ENCODE peak calls at places on chromosome 16, in four cellular contexts. I is HepG2, J is GM12878, L is K562. A is an unnamed sample.

GRCh38 chr16:1271380-1271749 is 15.5 kb downstream of the TPSD1 start:
- DNase-seq in I (no peak), J (no peak), L (no peak), A (no peak)

GRCh38 chr16:50196736-50197135 is 43.6 kb downstream of the TENT4B start:
- DNase-seq in I (no peak), J (no peak), L (no peak), A (no peak)

GRCh38 chr16:81198635-81199034 is 39.9 kb upstream of the BCO1 start:
- DNase-seq in I (peak; percentile 59), J (no peak), L (peak; percentile 43), A (no peak)

GRCh38 chr16:22814330-22815105 is 556 bp downstream of the HS3ST2 start:
- DNase-seq in I (no peak), J (no peak), L (no peak), A (peak; percentile 7)

GRCh38 chr16:30551781-30552180 is 6.4 kb downstream of the ZNF764 start:
- DNase-seq in I (no peak), J (no peak), L (no peak), A (no peak)

GRCh38 chr16:89746043-89746442 is 24.7 kb downstream of the ZNF276 start:
- DNase-seq in I (no peak), J (no peak), L (no peak), A (no peak)

GRCh38 chr16:70460737-70461261 is 6.4 kb downstream of the FCSK start:
- DNase-seq in I (no peak), J (no peak), L (no peak), A (no peak)

GRCh38 chr16:87392823-87393679 is 915 bp downstream of the MAP1LC3B start:
- DNase-seq in I (no peak), J (no peak), L (peak; percentile 47), A (peak; percentile 80)

GRCh38 chr16:51666821-51667220 is 515.8 kb upstream of the SALL1 start:
- DNase-seq in I (no peak), J (no peak), L (no peak), A (no peak)

GRCh38 chr16:51994597-51994996 is 552.3 kb downstream of the TOX3 start:
- DNase-seq in I (peak; percentile 37), J (no peak), L (no peak), A (no peak)

GRCh38 chr16:31079342-31079944 is 5.2 kb downstream of the ZNF646 start:
- DNase-seq in I (no peak), J (no peak), L (no peak), A (no peak)

GRCh38 chr16:2713985-2714774 is 5.8 kb downstream of the PRSS27 start:
- DNase-seq in I (no peak), J (no peak), L (no peak), A (no peak)

GRCh38 chr16:74573622-74574021 is 33.3 kb downstream of the GLG1 start:
- DNase-seq in I (no peak), J (no peak), L (no peak), A (no peak)

GRCh38 chr16:28167221-28167620 is 44.5 kb downstream of the XPO6 start:
- DNase-seq in I (no peak), J (no peak), L (no peak), A (no peak)

GRCh38 chr16:15952265-15952711 is 2.9 kb downstream of the ABCC1 start:
- DNase-seq in I (peak; percentile 70), J (no peak), L (no peak), A (no peak)

GRCh38 chr16:2474877-2475412 is at the start of gene TBC1D24:
- DNase-seq in I (peak; percentile 67), J (no peak), L (peak; percentile 97), A (peak; percentile 90)

GRCh38 chr16:49497466-49497865 is 123.9 kb downstream of the C16orf78 start:
- DNase-seq in I (no peak), J (no peak), L (no peak), A (no peak)

GRCh38 chr16:3171181-3171854 is 16.7 kb upstream of the OR1F1 start:
- DNase-seq in I (no peak), J (no peak), L (no peak), A (no peak)

GRCh38 chr16:81457326-81458133 is 12.9 kb downstream of the CMIP start:
- DNase-seq in I (peak; percentile 89), J (no peak), L (peak; percentile 88), A (no peak)

DNA sequence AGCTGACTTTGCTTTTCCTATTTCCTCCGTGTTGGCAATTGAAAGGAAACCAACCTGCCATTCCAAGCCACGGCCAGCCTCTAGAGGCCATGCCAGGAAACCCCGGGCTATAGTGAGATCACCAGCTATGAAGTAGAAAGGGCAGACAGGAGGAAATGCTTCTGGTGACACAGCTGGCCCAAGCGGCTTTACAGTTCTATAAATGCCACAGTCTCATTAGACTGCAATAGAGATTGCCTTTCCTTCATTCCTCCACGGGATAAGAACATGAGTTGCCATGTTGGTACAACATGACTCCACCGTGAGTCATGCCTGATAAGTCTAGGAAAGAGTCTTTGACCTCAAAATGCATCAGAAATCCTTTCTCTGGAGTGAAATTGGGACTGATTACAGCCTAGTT is 384.9 kb downstream of the GRIN2A start:
- DNase-seq in I (peak; percentile 13), J (no peak), L (no peak), A (no peak)
- TF ChIP-seq BRCA1 in I (no peak), J (no peak), L (no peak), A (no peak)

DNA sequence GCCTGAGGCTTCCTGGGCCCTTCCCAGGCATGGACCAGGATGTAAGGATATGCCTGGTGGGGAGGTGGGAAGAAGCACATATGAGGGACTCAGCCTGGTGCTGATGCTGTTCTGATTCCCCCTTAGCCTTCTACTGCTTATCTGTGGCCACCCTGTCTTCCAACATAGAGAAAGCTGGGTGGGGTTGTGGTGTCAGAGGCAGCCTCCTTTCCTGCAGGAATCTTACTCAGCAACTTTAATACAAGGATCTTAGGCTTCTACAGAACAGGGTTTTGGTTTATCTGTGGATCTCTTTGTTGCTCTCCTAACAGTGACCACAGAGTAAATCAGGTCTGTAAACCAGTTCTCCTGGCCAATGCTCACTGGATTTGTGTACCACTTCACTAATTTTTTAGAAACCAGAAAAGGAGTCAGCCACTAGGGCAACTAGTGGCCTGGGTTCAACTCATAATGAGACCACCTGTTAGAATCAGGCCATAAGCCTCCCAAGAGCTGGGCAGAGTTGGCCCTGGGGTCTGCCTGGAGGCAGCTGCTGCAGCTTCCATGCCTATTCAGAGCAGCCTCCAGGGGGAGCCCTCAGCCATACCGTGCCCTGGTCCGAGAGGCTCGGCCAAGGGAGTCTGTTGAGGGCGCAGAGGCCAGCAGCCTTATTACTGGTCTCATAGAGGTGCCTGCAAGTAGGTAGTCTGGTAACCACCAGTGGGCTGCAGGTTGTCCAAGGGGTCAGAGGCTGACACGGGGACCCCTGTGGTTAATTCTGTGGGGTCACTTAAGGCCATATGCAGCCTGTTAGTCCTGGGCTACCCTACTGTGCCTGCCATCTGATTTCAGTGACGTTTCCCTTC is 7.1 kb downstream of the HAS3 start:
- DNase-seq in I (peak; percentile 62), J (no peak), L (peak; percentile 80), A (no peak)
- TF ChIP-seq USF2 in I (no peak), J (no peak), L (no peak), A (no peak)

DNA sequence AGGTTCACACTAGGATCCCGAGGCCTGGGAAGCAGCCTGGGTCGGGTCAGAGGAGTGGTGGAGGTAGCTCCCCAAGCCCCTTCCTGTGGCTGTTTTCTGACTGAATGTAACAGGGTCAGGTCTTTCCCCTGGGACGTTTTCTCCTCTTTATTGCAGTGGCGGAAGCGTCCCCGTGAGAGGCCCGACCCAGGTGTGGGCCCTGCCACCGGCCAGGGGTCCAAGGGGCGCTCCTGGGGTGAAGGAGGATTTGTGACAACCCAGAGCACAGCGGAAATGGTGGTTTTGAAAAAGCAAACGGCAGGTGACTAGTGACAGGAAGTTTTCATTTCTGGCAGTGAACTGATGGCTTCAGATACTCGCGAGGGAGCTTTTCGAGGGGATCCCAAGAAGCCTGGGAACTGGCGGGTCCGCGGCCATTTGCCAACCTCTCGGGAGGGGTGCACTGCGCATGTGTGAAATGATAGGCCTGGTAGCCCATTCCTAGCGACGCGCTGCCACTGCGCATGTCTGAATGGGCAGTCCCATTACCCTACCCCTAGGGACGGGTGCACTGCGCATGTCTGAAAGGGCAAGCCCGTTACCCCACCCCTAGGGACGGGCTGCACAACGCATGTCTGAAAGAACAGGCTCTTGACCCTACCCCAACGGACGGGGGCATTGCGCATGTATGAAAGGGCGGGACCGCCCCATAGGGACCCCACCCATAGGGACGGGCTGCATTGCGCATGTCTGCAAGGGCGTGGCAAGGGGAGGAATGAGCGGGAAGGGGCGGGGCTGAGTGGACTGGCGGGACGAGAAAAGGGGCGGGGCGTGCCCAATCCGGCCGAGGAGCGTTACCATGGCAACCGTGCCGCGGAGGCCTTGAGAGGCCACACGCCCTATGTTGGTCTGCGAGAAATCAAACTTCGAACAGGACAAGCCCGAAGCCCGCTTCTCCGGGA is 1747.9 kb downstream of the TP53TG3F start:
- DNase-seq in I (no peak), J (no peak), L (peak; percentile 43), A (no peak)
- TF ChIP-seq BRCA1 in I (no peak), J (no peak), L (no peak), A (no peak)

GRCh38 chr16:66293207-66293735 is 73.2 kb upstream of the CDH5 start:
- DNase-seq in I (no peak), J (no peak), L (no peak), A (no peak)

GRCh38 chr16:66292241-66292935 is 74.1 kb upstream of the CDH5 start:
- DNase-seq in I (no peak), J (no peak), L (no peak), A (no peak)

GRCh38 chr16:66295191-66295590 is 71.3 kb upstream of the CDH5 start:
- DNase-seq in I (no peak), J (no peak), L (no peak), A (no peak)

GRCh38 chr16:66294507-66294906 is 72.0 kb upstream of the CDH5 start:
- DNase-seq in I (no peak), J (no peak), L (no peak), A (no peak)

GRCh38 chr16:66293932-66294331 is 72.6 kb upstream of the CDH5 start:
- DNase-seq in I (no peak), J (no peak), L (no peak), A (no peak)
- TF ChIP-seq USF2 in I (no peak), J (no peak), L (no peak), A (no peak)

DNA sequence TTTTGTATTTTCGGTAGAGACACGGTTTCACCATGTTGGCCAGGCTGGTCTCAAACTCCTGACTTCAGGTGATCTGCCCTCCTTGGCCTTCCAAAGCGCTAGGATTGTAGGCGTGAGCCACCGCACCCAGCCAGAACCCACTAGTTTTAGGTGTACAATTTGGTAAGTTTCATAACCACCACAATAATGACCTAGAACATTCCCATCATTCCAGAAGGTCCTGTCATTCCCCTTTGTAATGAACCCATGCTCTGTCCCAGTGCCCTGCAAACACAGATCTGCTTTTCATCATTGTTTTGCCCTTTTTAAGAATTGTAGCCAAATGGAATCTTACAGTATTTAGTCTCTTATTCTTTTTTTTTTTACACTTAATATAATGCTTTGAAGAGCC is 35.6 kb upstream of the IRF8 start:
- DNase-seq in I (no peak), J (no peak), L (no peak), A (no peak)
- TF ChIP-seq BRCA1 in I (no peak), J (no peak), L (no peak), A (no peak)

GRCh38 chr16:84247844-84248243 is 8.0 kb upstream of the KCNG4 start:
- DNase-seq in I (no peak), J (no peak), L (no peak), A (no peak)
- TF ChIP-seq USF2 in I (no peak), J (no peak), L (no peak), A (no peak)

DNA sequence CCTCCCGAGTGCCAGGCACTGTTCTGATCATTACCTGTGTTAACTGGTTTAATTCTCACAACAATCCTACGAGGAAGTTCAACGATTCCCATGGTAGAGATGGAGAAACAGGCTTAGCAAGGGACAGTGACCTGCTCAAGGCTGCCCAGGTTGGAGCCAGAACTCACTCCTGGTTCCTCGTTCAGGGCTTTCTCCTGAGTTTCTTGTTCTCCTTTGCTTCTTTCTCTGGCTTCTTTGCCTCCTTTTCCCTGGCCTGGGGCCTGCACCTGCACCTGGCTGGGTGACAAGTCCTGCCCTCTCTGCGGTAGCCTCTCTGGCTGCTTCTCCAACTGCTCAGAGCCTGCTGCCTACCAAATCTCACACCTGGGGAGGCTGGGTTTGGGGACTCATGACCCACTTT is 2.8 kb downstream of the CCL22 start:
- DNase-seq in I (no peak), J (no peak), L (no peak), A (no peak)
- TF ChIP-seq BRCA1 in I (no peak), J (no peak), L (no peak), A (no peak)